ENCODE peak calls at places on chromosomes 4 and X, in four cellular contexts. R is naive thymus-derived CD4-positive, alpha-beta T cell; M is upper lobe of right lung; V is SK-N-SH. O is an unnamed sample.

GRCh38 chr4:140038031-140038533 is 115.9 kb downstream of the MAML3 start:
- DNase-seq in M (no peak), V (no peak), R (no peak), O (no peak)

GRCh38 chr4:94408549-94409374 is 43.0 kb upstream of the PDLIM5 start:
- DNase-seq in R (no peak), M (no peak), V (no peak), O (no peak)

GRCh38 chr4:116358633-116359222 is 726.6 kb downstream of the TRAM1L1 start:
- DNase-seq in M (no peak), R (peak; percentile 8), V (peak; percentile 15), O (peak; percentile 66)

GRCh38 chrX:106959897-106960296 is 39.7 kb downstream of the CLDN2 start:
- DNase-seq in V (no peak), M (no peak), R (no peak), O (peak; percentile 15)

GRCh38 chr4:80535551-80535950 is 200.0 kb downstream of the CFAP299 start:
- DNase-seq in R (no peak), M (no peak), V (no peak), O (no peak)

GRCh38 chr4:73600917-73601316 is 19.3 kb downstream of the RASSF6 start:
- DNase-seq in R (no peak), V (no peak), M (no peak), O (no peak)

GRCh38 chr4:5622596-5622995 is 85.8 kb downstream of the EVC2 start:
- DNase-seq in M (no peak), V (no peak), R (no peak), O (no peak)

GRCh38 chrX:81174286-81174685 is 27.4 kb downstream of the HMGN5 start:
- DNase-seq in R (peak; percentile 5), V (no peak), M (no peak), O (no peak)

GRCh38 chr4:56976878-56977320 is 507 bp downstream of the NOA1 start:
- DNase-seq in V (peak; percentile 74), M (peak; percentile 89), R (peak; percentile 57), O (no peak)

GRCh38 chrX:97843200-97843811 is 959.6 kb downstream of the RPA4 start:
- DNase-seq in V (peak; percentile 2), R (no peak), M (no peak), O (no peak)

GRCh38 chr4:91113130-91113706 is 986.0 kb downstream of the CCSER1 start:
- DNase-seq in V (peak; percentile 28), R (no peak), M (no peak), O (peak; percentile 35)

GRCh38 chr4:156238171-156238570 is 284.5 kb upstream of the CTSO start:
- DNase-seq in V (no peak), R (no peak), M (no peak), O (no peak)

GRCh38 chrX:69107231-69107739 is 58.0 kb downstream of the PJA1 start:
- DNase-seq in R (no peak), V (no peak), M (no peak), O (peak; percentile 71)

GRCh38 chrX:16712116-16712824 is at the start of gene CTPS2:
- DNase-seq in R (peak; percentile 49), M (peak; percentile 85), V (peak; percentile 82), O (no peak)

GRCh38 chrX:2320580-2321327 is 180.0 kb downstream of the DHRSX start:
- DNase-seq in R (no peak), V (peak; percentile 37), M (peak; percentile 78), O (no peak)

GRCh38 chr4:56953680-56954520 is 23.5 kb downstream of the NOA1 start:
- DNase-seq in R (no peak), V (no peak), M (no peak), O (no peak)

GRCh38 chr4:26873391-26874026 is 12.9 kb downstream of the STIM2 start:
- DNase-seq in R (no peak), V (no peak), M (no peak), O (no peak)

GRCh38 chrX:100939336-100939735 is 10.6 kb upstream of the XKRX start:
- DNase-seq in R (peak; percentile 13), M (no peak), V (no peak), O (no peak)

GRCh38 chr4:137519406-137519805 is 12.9 kb downstream of the PCDH18 start:
- DNase-seq in M (no peak), V (no peak), R (no peak), O (no peak)

GRCh38 chr4:55386073-55386472 is 9.7 kb upstream of the TMEM165 start:
- DNase-seq in V (peak; percentile 53), M (no peak), R (no peak), O (no peak)

GRCh38 chrX:3124041-3124440 is 82.8 kb downstream of the ARSF start:
- DNase-seq in R (no peak), M (no peak), V (no peak), O (no peak)

GRCh38 chrX:150525061-150525919 is 43.1 kb upstream of the MTM1 start:
- DNase-seq in V (no peak), R (no peak), M (no peak), O (no peak)

GRCh38 chrX:78747471-78747870 is at the start of gene LPAR4:
- DNase-seq in M (no peak), R (no peak), V (no peak), O (peak; percentile 78)

GRCh38 chr4:133484287-133484686 is 335.2 kb downstream of the PCDH10 start:
- DNase-seq in R (no peak), V (no peak), M (no peak), O (no peak)

DNA sequence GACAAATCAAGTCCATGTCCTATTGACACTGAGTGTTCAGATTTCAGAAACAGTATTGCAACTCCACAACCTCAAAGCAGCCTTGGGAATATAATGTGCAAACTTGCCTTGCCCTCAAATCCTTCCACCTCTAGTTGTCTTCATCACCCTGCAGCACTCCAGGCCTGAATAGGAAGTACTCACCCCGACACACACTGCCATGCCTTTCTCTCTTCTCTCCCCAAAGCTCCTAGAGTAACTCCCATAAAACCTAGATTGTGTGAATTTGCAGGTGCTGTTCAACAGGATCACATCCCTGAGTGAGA is 19.6 kb downstream of the ACSL1 start:
- DNase-seq in R (no peak), M (no peak), V (no peak), O (no peak)
- H3K4me1 ChIP-seq in R (no peaks in the 10 kb centered on the region), M (peaks cover 21% of the 10 kb centered on the region), V (peaks cover 44% of the 10 kb centered on the region), O (no peaks in the 10 kb centered on the region)

DNA sequence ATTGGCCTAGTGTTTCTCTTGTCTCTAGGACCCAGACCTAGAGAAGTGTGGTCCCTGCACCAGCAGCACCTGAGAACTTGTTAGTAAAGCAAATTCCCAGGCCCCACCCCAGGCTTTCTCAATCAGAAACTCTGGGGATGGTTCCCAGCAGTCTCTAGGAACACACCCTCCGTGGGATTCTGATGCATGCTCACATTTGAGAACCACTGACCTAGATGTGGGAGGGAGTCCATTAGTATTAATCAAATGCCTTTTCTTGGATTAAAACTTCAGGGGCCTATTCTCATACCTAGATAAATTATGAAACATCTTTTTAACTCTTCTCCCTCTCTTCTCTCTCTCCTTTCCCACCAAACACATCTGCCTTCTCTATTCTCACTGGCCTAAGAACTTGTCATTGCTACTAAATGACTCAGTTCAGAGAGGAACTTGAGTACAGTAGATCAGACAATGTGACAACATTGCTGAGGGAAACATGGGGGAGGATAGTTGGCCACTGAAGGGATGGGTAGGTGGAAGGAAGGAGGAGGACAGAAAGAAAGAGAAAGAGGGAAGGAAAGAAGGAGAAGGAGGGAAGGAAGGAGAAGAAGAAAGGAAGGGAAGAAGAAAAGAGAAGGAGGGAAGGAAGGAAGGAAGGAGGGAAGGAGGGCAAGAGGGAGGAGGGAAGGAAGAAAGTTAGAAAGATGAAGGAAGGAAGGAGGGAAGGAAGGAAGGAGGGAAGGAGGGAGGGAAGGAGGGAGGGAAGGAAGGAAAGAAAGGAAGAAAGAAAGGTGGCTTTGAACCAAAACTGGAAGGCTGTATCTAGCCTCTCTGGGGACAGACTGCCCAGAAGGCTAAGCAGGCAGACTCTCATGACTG is 132.7 kb upstream of the MAP3K15 start:
- DNase-seq in M (no peak), R (no peak), V (no peak), O (no peak)
- H3K4me1 ChIP-seq in M (no peaks in the 10 kb centered on the region), R (no peaks in the 10 kb centered on the region), V (peaks cover 11% of the 10 kb centered on the region), O (no peaks in the 10 kb centered on the region)

DNA sequence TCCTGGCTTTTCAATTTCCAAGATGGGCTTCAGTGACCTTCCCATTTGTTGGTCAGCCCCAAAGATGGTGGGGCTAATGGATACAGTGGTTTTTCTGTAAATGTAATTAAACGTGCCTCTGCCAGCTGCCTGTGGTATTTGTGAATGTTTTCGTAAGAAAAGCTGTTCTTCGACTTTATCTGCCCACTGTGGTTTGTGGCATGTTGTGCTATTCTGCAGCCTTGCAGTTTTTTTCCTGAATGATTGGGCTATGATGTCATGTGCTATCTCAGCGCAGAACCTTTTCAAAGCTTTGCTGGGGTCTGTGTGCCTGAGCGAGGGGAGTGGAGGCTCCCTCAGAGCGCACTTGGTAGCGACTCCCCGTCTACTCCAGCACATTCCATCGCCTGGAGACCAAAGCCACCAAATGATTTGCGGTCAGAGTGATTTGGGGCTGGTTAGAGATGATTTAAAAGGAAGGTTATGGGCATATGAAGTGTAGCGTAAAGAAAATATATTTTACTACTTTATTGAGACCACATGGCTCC is 137.5 kb downstream of the PALLD start:
- DNase-seq in V (no peak), M (no peak), R (no peak), O (no peak)
- H3K4me1 ChIP-seq in V (peaks cover 22% of the 10 kb centered on the region), M (peaks cover 22% of the 10 kb centered on the region), R (no peaks in the 10 kb centered on the region), O (no peaks in the 10 kb centered on the region)

GRCh38 chr4:142352682-142353081 is 493.4 kb downstream of the INPP4B start:
- DNase-seq in R (no peak), M (no peak), V (no peak), O (no peak)
- H3K4me1 ChIP-seq in R (peaks cover 87% of the 10 kb centered on the region), M (peaks cover 37% of the 10 kb centered on the region), V (no peaks in the 10 kb centered on the region), O (no peaks in the 10 kb centered on the region)

DNA sequence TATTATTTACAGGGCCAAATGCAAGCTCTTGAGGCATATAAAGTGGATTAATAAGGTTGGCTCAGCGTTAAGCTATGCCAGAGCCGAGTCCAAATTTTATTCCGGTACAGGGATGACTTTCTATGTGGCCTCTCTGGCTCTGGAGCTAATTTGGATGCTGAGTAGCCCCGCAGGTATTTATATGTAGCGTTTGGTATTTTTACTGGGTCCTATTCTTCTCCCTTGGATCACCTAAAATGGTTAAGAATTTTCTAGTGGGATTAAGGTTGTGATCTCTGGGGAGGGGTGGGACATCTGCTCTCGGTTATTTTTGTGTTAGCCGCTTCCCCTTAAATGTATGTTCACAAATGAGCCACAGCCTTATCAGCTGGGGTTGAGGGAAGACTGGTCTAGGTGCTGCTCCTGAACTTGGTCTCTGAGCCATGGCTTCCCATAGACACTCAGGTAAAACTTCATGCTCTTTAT is 49.4 kb downstream of the FHL1 start:
- DNase-seq in M (no peak), R (no peak), V (no peak), O (no peak)
- H3K4me1 ChIP-seq in M (peaks cover 17% of the 10 kb centered on the region), R (peaks cover 16% of the 10 kb centered on the region), V (no peaks in the 10 kb centered on the region), O (no peaks in the 10 kb centered on the region)

DNA sequence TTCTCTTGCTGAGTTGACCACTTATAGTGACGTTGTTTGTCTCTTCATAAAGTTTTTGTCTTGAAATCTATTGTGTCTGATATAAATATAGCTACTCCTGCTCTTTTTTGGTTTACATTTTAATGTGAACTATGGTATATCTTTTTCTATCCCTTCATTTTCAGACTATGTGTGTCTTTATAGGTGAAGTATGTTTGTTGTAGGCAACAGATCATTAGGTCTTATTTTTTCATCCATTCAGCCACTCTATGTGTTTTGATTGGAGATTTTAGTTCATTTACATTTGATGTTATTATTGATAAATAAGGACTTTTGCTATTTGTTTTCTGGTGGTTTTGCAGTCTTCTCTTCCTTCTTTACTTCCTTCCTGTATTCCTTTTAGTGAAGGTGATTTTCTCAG is 44.0 kb upstream of the SLC16A2 start:
- DNase-seq in V (no peak), M (no peak), R (no peak), O (no peak)
- H3K4me1 ChIP-seq in V (no peaks in the 10 kb centered on the region), M (no peaks in the 10 kb centered on the region), R (no peaks in the 10 kb centered on the region), O (no peaks in the 10 kb centered on the region)

O was measured in NT2/D1.